ENCODE peak calls at places on chromosomes 6 and 20, in six cellular contexts. One of them, this sample, is unnamed.

GRCh38 chr6:34094474-34095135 is 51.3 kb downstream of the GRM4 start:
- DNase-seq in SK-N-SH: no peak
- DNase-seq in HCT116: no peak
- DNase-seq in H1: no peak
- DNase-seq in K562: no peak
- DNase-seq in HepG2: no peak
- DNase-seq in this sample: no peak

GRCh38 chr6:71123051-71123450 is 165.6 kb upstream of the OGFRL1 start:
- DNase-seq in SK-N-SH: no peak
- DNase-seq in HCT116: no peak
- DNase-seq in H1: no peak
- DNase-seq in K562: no peak
- DNase-seq in HepG2: no peak
- DNase-seq in this sample: no peak

GRCh38 chr6:28765978-28766351 is 157.8 kb downstream of the TRIM27 start:
- DNase-seq in SK-N-SH: no peak
- DNase-seq in HCT116: no peak
- DNase-seq in H1: no peak
- DNase-seq in K562: no peak
- DNase-seq in HepG2: no peak
- DNase-seq in this sample: no peak

GRCh38 chr6:163381118-163381751 is 33.3 kb upstream of the QKI start:
- DNase-seq in SK-N-SH: no peak
- DNase-seq in HCT116: no peak
- DNase-seq in H1: no peak
- DNase-seq in K562: no peak
- DNase-seq in HepG2: peak; percentile 28
- DNase-seq in this sample: no peak

GRCh38 chr20:38126146-38126912 is 38.7 kb downstream of the TGM2 start:
- DNase-seq in SK-N-SH: no peak
- DNase-seq in HCT116: no peak
- DNase-seq in H1: no peak
- DNase-seq in K562: no peak
- DNase-seq in HepG2: no peak
- DNase-seq in this sample: no peak

GRCh38 chr20:10508468-10509251 is 73.6 kb downstream of the SLX4IP start:
- DNase-seq in SK-N-SH: peak; percentile 53
- DNase-seq in HCT116: no peak
- DNase-seq in H1: no peak
- DNase-seq in K562: no peak
- DNase-seq in HepG2: no peak
- DNase-seq in this sample: no peak

GRCh38 chr6:159031826-159032225 is 13.0 kb downstream of the TAGAP start:
- DNase-seq in SK-N-SH: no peak
- DNase-seq in HCT116: no peak
- DNase-seq in H1: no peak
- DNase-seq in K562: no peak
- DNase-seq in HepG2: no peak
- DNase-seq in this sample: no peak

GRCh38 chr6:14783594-14783993 is 462.3 kb upstream of the JARID2 start:
- DNase-seq in SK-N-SH: no peak
- DNase-seq in HCT116: no peak
- DNase-seq in H1: no peak
- DNase-seq in K562: no peak
- DNase-seq in HepG2: no peak
- DNase-seq in this sample: no peak

GRCh38 chr6:6148192-6148815 is 141.6 kb upstream of the NRN1 start:
- DNase-seq in SK-N-SH: no peak
- DNase-seq in HCT116: no peak
- DNase-seq in H1: no peak
- DNase-seq in K562: no peak
- DNase-seq in HepG2: no peak
- DNase-seq in this sample: no peak

GRCh38 chr6:149046822-149047246 is 270.7 kb upstream of the TAB2 start:
- DNase-seq in SK-N-SH: no peak
- DNase-seq in HCT116: no peak
- DNase-seq in H1: no peak
- DNase-seq in K562: no peak
- DNase-seq in HepG2: no peak
- DNase-seq in this sample: no peak

GRCh38 chr6:42711930-42712329 is 10.5 kb downstream of the PRPH2 start:
- DNase-seq in SK-N-SH: no peak
- DNase-seq in HCT116: no peak
- DNase-seq in H1: no peak
- DNase-seq in K562: no peak
- DNase-seq in HepG2: no peak
- DNase-seq in this sample: no peak

GRCh38 chr6:2714359-2714895 is 36.3 kb downstream of the MYLK4 start:
- DNase-seq in SK-N-SH: no peak
- DNase-seq in HCT116: no peak
- DNase-seq in H1: no peak
- DNase-seq in K562: no peak
- DNase-seq in HepG2: no peak
- DNase-seq in this sample: no peak

GRCh38 chr6:144286503-144287393 is 1.6 kb downstream of the UTRN start:
- DNase-seq in SK-N-SH: peak; percentile 27
- DNase-seq in HCT116: no peak
- DNase-seq in H1: no peak
- DNase-seq in K562: peak; percentile 14
- DNase-seq in HepG2: peak; percentile 88
- DNase-seq in this sample: peak; percentile 65

GRCh38 chr6:167485186-167485978 is 160.5 kb downstream of the TTLL2 start:
- DNase-seq in SK-N-SH: peak; percentile 58
- DNase-seq in HCT116: no peak
- DNase-seq in H1: no peak
- DNase-seq in K562: peak; percentile 38
- DNase-seq in HepG2: peak; percentile 39
- DNase-seq in this sample: peak; percentile 36

GRCh38 chr20:24991897-24992419 is 593 bp downstream of the APMAP start:
- DNase-seq in SK-N-SH: peak; percentile 56
- DNase-seq in HCT116: no peak
- DNase-seq in H1: no peak
- DNase-seq in K562: peak; percentile 18
- DNase-seq in HepG2: no peak
- DNase-seq in this sample: no peak

GRCh38 chr6:6758915-6759654 is 170.6 kb downstream of the LY86 start:
- DNase-seq in SK-N-SH: peak; percentile 47
- DNase-seq in HCT116: peak; percentile 32
- DNase-seq in H1: no peak
- DNase-seq in K562: peak; percentile 74
- DNase-seq in HepG2: peak; percentile 40
- DNase-seq in this sample: peak; percentile 91

GRCh38 chr20:53656653-53657288 is 63.1 kb upstream of the ZNF217 start:
- DNase-seq in SK-N-SH: no peak
- DNase-seq in HCT116: no peak
- DNase-seq in H1: no peak
- DNase-seq in K562: no peak
- DNase-seq in HepG2: no peak
- DNase-seq in this sample: no peak

GRCh38 chr6:4870821-4871494 is 94.8 kb downstream of the CDYL start:
- DNase-seq in SK-N-SH: no peak
- DNase-seq in HCT116: no peak
- DNase-seq in H1: no peak
- DNase-seq in K562: no peak
- DNase-seq in HepG2: no peak
- DNase-seq in this sample: no peak

GRCh38 chr6:156839591-156840001 is 62.4 kb downstream of the ARID1B start:
- DNase-seq in SK-N-SH: no peak
- DNase-seq in HCT116: no peak
- DNase-seq in H1: no peak
- DNase-seq in K562: no peak
- DNase-seq in HepG2: no peak
- DNase-seq in this sample: no peak

GRCh38 chr6:152905551-152906299 is 77.1 kb downstream of the FBXO5 start:
- DNase-seq in SK-N-SH: no peak
- DNase-seq in HCT116: no peak
- DNase-seq in H1: no peak
- DNase-seq in K562: no peak
- DNase-seq in HepG2: no peak
- DNase-seq in this sample: no peak

GRCh38 chr6:52243282-52243893 is 912 bp downstream of the IL17F start:
- DNase-seq in SK-N-SH: no peak
- DNase-seq in HCT116: no peak
- DNase-seq in H1: no peak
- DNase-seq in K562: no peak
- DNase-seq in HepG2: no peak
- DNase-seq in this sample: no peak

GRCh38 chr20:24950128-24950835 is 1.2 kb downstream of the CST7 start:
- DNase-seq in SK-N-SH: no peak
- DNase-seq in HCT116: no peak
- DNase-seq in H1: no peak
- DNase-seq in K562: no peak
- DNase-seq in HepG2: no peak
- DNase-seq in this sample: no peak

GRCh38 chr6:63683071-63683603 is 47.5 kb downstream of the PHF3 start:
- DNase-seq in SK-N-SH: no peak
- DNase-seq in HCT116: no peak
- DNase-seq in H1: no peak
- DNase-seq in K562: no peak
- DNase-seq in HepG2: no peak
- DNase-seq in this sample: no peak

DNA sequence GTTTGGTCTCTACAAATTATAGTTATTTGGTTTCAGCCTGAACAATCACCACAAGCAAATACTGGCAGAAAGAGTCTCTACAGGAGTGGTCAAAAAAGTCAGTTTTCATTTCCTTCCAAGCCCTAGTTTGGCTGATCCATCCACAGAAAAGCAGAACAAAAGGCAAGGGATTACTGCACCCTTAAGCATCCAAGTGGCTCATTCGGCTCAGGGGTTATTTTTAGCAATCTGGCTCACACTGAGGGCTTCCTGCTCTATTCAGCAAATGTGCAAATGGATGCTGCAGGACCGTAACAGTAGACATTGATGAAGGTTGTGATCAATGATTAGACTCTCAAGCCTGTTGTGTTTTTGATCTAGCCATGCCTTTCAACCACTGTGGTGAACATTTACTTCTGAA is 62.2 kb upstream of the FABP7 start:
- DNase-seq in SK-N-SH: no peak
- DNase-seq in HCT116: no peak
- DNase-seq in H1: no peak
- DNase-seq in K562: no peak
- DNase-seq in HepG2: no peak
- DNase-seq in this sample: no peak
- TF ChIP-seq JUND in SK-N-SH: no peak
- TF ChIP-seq JUND in HCT116: no peak
- TF ChIP-seq JUND in H1: no peak
- TF ChIP-seq JUND in K562: no peak
- TF ChIP-seq JUND in HepG2: no peak
- TF ChIP-seq JUND in this sample: no peak

DNA sequence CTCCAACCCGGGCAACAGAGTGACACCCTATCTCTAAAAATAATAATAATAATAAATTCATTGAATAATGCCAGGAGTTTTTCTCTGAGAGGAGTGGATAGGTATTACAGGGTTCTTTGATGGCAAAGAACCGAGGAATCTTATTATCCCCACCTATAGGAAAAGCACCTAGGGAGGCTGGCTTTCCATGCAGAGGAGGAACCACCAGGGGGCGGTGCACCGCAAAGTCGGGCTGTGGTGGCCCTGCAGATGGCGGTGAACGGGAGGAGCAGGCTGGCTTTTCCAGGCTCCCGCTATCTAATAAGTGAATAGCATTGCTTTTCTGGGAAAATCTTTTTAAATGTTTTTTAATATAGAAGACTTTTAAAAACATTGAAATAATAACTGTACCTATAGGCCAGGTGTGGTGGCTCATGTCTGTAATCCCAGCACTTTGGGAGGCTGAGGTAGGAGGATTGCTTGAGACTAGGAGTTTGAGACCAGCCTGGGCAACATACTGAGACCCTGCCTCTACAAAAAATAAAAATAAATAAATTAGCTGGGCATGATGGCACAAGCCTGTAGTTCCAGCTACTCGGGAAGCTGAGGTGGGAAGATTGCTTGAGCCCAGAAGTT is 864.2 kb downstream of the KIF16B start:
- DNase-seq in SK-N-SH: peak; percentile 39
- DNase-seq in HCT116: no peak
- DNase-seq in H1: peak; percentile 34
- DNase-seq in K562: peak; percentile 26
- DNase-seq in HepG2: peak; percentile 52
- DNase-seq in this sample: peak; percentile 23
- TF ChIP-seq JUND in SK-N-SH: no peak
- TF ChIP-seq JUND in HCT116: no peak
- TF ChIP-seq JUND in H1: no peak
- TF ChIP-seq JUND in K562: no peak
- TF ChIP-seq JUND in HepG2: no peak
- TF ChIP-seq JUND in this sample: no peak

DNA sequence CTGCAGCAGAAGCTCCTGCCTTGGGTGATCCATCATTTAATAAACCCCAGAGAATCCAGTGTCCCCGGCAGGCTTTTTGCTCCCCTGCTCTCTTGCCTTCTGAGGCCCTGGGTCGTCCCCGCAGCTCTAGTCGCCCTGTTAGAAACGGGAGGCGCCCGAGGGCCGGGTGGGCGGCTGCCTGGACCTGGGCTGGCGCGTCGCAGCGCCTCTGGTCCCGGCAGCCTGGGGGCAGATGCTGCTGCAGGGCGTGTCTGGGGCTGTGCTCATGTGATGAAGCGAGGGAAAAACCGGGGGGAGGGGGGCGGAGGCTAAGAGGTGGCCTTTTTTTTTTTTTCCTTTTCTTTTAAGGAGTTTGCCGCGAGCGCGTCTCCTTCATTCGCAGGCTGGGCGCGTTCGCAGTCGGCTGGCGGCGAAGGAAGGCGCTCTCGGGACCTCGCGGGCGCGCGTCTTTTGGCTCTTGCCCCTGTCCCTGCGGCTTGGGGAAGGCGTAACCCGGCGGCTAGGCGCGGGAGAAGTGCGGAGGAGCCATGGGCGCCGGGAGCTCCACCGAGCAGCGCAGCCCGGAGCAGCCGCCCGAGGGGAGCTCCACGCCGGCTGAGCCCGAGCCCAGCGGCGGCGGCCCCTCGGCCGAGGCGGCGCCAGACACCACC is 394 bp downstream of the AKAP12 start:
- DNase-seq in SK-N-SH: peak; percentile 84
- DNase-seq in HCT116: peak; percentile 59
- DNase-seq in H1: peak; percentile 81
- DNase-seq in K562: peak; percentile 76
- DNase-seq in HepG2: no peak
- DNase-seq in this sample: no peak
- TF ChIP-seq JUND in SK-N-SH: no peak
- TF ChIP-seq JUND in HCT116: no peak
- TF ChIP-seq JUND in H1: no peak
- TF ChIP-seq JUND in K562: no peak
- TF ChIP-seq JUND in HepG2: no peak
- TF ChIP-seq JUND in this sample: no peak

DNA sequence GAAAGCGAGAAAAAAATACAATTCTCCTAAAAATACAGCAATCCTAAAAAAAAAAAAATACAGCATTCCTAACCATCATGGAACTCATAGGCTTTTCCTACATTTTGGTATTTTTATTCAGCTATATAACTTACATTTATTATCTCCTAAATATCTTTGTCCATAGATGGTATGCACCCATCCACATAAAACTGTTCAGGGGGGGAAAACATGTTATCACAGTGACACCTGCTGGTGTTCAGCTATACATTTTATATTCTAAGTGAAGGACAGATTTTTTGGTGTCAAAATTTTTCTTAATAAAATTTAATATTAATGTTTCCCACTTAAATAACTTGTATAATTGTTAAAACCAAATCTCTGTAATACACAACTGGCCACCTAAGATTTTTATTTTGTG is 58.0 kb downstream of the BLOC1S5 start:
- DNase-seq in SK-N-SH: peak; percentile 57
- DNase-seq in HCT116: peak; percentile 27
- DNase-seq in H1: no peak
- DNase-seq in K562: peak; percentile 31
- DNase-seq in HepG2: peak; percentile 48
- DNase-seq in this sample: peak; percentile 21
- TF ChIP-seq JUND in SK-N-SH: no peak
- TF ChIP-seq JUND in HCT116: no peak
- TF ChIP-seq JUND in H1: no peak
- TF ChIP-seq JUND in K562: no peak
- TF ChIP-seq JUND in HepG2: no peak
- TF ChIP-seq JUND in this sample: no peak

This sample was measured in T47D.